ENCODE peak calls at places on chromosomes 5 and 9, in six cellular contexts. E is epithelial cell of esophagus, F is ACHN, M is neural progenitor cell, A is NB4, P is OCI-LY7. D is an unnamed sample.

GRCh38 chr9:107491081-107492053 is 1.8 kb upstream of the KLF4 start:
- DNase-seq in E (no peak), F (no peak), M (peak; percentile 44), A (no peak), P (no peak), D (no peak)

GRCh38 chr9:127908660-127908926 is 8.2 kb downstream of the ST6GALNAC4 start:
- DNase-seq in E (no peak), F (no peak), M (no peak), A (no peak), P (no peak), D (no peak)

GRCh38 chr9:77469515-77470197 is 178.5 kb downstream of the GNA14 start:
- DNase-seq in E (no peak), F (no peak), M (no peak), A (no peak), P (no peak), D (no peak)

GRCh38 chr9:91419222-91420191 is 4.1 kb downstream of the NFIL3 start:
- DNase-seq in E (peak; percentile 95), F (peak; percentile 86), M (no peak), A (peak; percentile 96), P (no peak), D (no peak)

GRCh38 chr5:135654646-135655045 is 75.9 kb upstream of the CXCL14 start:
- DNase-seq in E (peak; percentile 64), F (no peak), M (no peak), A (no peak), P (no peak), D (no peak)

GRCh38 chr5:176609724-176610429 is at the start of gene GPRIN1:
- DNase-seq in E (peak; percentile 38), F (peak; percentile 64), M (peak; percentile 94), A (peak; percentile 57), P (peak; percentile 80), D (peak; percentile 83)

GRCh38 chr9:105835721-105836120 is 141.4 kb downstream of the TMEM38B start:
- DNase-seq in E (no peak), F (no peak), M (no peak), A (no peak), P (no peak), D (no peak)

GRCh38 chr5:134568761-134569725 is 43.6 kb downstream of the JADE2 start:
- DNase-seq in E (no peak), F (peak; percentile 77), M (peak; percentile 47), A (no peak), P (no peak), D (no peak)

GRCh38 chr5:148645527-148645926 is 8.8 kb downstream of the HTR4 start:
- DNase-seq in E (no peak), F (no peak), M (no peak), A (no peak), P (no peak), D (no peak)

GRCh38 chr5:116681334-116682013 is 106.9 kb upstream of the SEMA6A start:
- DNase-seq in E (no peak), F (no peak), M (no peak), A (no peak), P (no peak), D (no peak)

GRCh38 chr5:14707811-14708210 is 43.3 kb downstream of the OTULIN start:
- DNase-seq in E (no peak), F (no peak), M (no peak), A (no peak), P (no peak), D (no peak)

GRCh38 chr5:44801992-44802391 is 6.8 kb upstream of the MRPS30 start:
- DNase-seq in E (no peak), F (no peak), M (no peak), A (no peak), P (no peak), D (no peak)

GRCh38 chr9:129011761-129012281 is 16.3 kb downstream of the SH3GLB2 start:
- DNase-seq in E (no peak), F (no peak), M (no peak), A (no peak), P (no peak), D (no peak)

GRCh38 chr5:74766348-74766886 is 500 bp downstream of the GFM2 start:
- DNase-seq in E (peak; percentile 77), F (no peak), M (peak; percentile 48), A (peak; percentile 70), P (peak; percentile 60), D (peak; percentile 35)

GRCh38 chr5:72920690-72921089 is 35.2 kb upstream of the FCHO2 start:
- DNase-seq in E (peak; percentile 44), F (peak; percentile 51), M (peak; percentile 8), A (peak; percentile 48), P (peak; percentile 24), D (peak; percentile 59)